ENCODE peak calls at places on chromosomes 7 and 10, in ten cellular contexts. A, K, Y, W, U, L, G, X, E and H are unnamed samples.

GRCh38 chr10:62860946-62861345 is 44.8 kb upstream of the EGR2 start:
- DNase-seq in G (no peak), E (no peak), A (no peak), K (no peak), W (peak), L (no peak), U (no peak), X (no peak), Y (no peak), H (no peak)

GRCh38 chr7:132895231-132895630 is 186.7 kb downstream of the CHCHD3 start:
- DNase-seq in W (no peak), L (no peak), K (no peak), G (no peak), Y (no peak), E (no peak), A (no peak), U (no peak), X (no peak), H (no peak)

GRCh38 chr10:132516771-132517725 is 20.5 kb upstream of the INPP5A start:
- DNase-seq in E (peak), X (peak), W (peak), A (peak), Y (no peak), G (peak), K (peak), U (no peak), L (no peak), H (peak)

GRCh38 chr7:115975766-115976165 is 54.8 kb downstream of the TFEC start:
- DNase-seq in E (no peak), G (no peak), U (no peak), Y (no peak), W (no peak), A (no peak), K (no peak), X (no peak), L (no peak), H (peak)

GRCh38 chr7:4181446-4181845 is 500.6 kb upstream of the FOXK1 start:
- DNase-seq in X (no peak), E (no peak), G (no peak), W (no peak), K (no peak), L (no peak), A (no peak), U (no peak), Y (no peak), H (no peak)

GRCh38 chr10:34789993-34790506 is 25.0 kb downstream of the PARD3 start:
- DNase-seq in A (no peak), E (no peak), X (no peak), Y (no peak), K (no peak), G (no peak), L (no peak), W (no peak), U (no peak), H (no peak)

GRCh38 chr10:118633801-118634200 is 38.4 kb upstream of the PRLHR start:
- DNase-seq in K (no peak), L (no peak), X (no peak), Y (no peak), E (no peak), A (no peak), G (no peak), W (no peak), U (no peak), H (no peak)

GRCh38 chr10:97718659-97719142 is 5.2 kb downstream of the MARVELD1 start:
- DNase-seq in G (no peak), Y (peak), E (no peak), K (no peak), A (peak), L (no peak), U (no peak), X (no peak), W (peak), H (peak)

GRCh38 chr10:9015005-9015404 is 960.5 kb downstream of the GATA3 start:
- DNase-seq in K (no peak), A (no peak), X (no peak), G (no peak), L (no peak), E (no peak), U (no peak), Y (no peak), W (no peak), H (no peak)

GRCh38 chr7:123569352-123569999 is 11.9 kb upstream of the NDUFA5 start:
- DNase-seq in X (no peak), L (no peak), K (no peak), W (no peak), G (no peak), E (no peak), U (no peak), A (no peak), Y (no peak), H (no peak)

GRCh38 chr7:113752689-113753088 is 166.1 kb downstream of the PPP1R3A start:
- DNase-seq in U (no peak), E (no peak), X (no peak), W (no peak), Y (no peak), K (no peak), G (no peak), L (no peak), A (no peak), H (no peak)